ENCODE peak calls at places on chromosomes 5 and 9, in eight cellular contexts. Y, U, M, V, P, G, I and B are unnamed samples.

GRCh38 chr5:59126665-59127354 is 543.9 kb downstream of the RAB3C start:
- DNase-seq in Y (no peak), U (no peak), M (no peak), V (no peak), P (no peak), G (peak; percentile 66), I (no peak), B (no peak)

GRCh38 chr5:160269017-160269416 is 39.7 kb downstream of the FABP6 start:
- DNase-seq in Y (no peak), U (peak; percentile 29), M (peak; percentile 37), V (peak; percentile 90), P (no peak), G (peak; percentile 68), I (peak; percentile 92), B (no peak)

GRCh38 chr5:150517272-150518152 is 9.6 kb downstream of the NDST1 start:
- DNase-seq in Y (no peak), U (peak; percentile 98), M (no peak), V (peak; percentile 59), P (no peak), G (peak; percentile 97), I (peak; percentile 64), B (no peak)

GRCh38 chr9:136773386-136774044 is 9.2 kb upstream of the LCN15 start:
- DNase-seq in Y (no peak), U (peak; percentile 27), M (no peak), V (no peak), P (no peak), G (no peak), I (no peak), B (no peak)

GRCh38 chr5:61357745-61358144 is 25.7 kb downstream of the ZSWIM6 start:
- DNase-seq in Y (no peak), U (no peak), M (no peak), V (no peak), P (no peak), G (no peak), I (no peak), B (no peak)

GRCh38 chr5:132829742-132830435 is 558 bp downstream of the SHROOM1 start:
- DNase-seq in Y (peak; percentile 96), U (peak; percentile 93), M (peak; percentile 74), V (peak; percentile 74), P (peak; percentile 30), G (peak; percentile 59), I (peak; percentile 82), B (peak; percentile 68)

GRCh38 chr9:89808076-89808701 is 203.4 kb downstream of the GADD45G start:
- DNase-seq in Y (peak; percentile 24), U (no peak), M (no peak), V (no peak), P (no peak), G (peak; percentile 15), I (no peak), B (no peak)

GRCh38 chr5:64165500-64166200 is at the start of gene RNF180:
- DNase-seq in Y (peak; percentile 57), U (peak; percentile 56), M (peak; percentile 24), V (peak; percentile 56), P (no peak), G (peak; percentile 51), I (peak; percentile 72), B (peak; percentile 46)

GRCh38 chr5:76403963-76404693 is 1.0 kb downstream of the IQGAP2 start:
- DNase-seq in Y (peak; percentile 66), U (peak; percentile 80), M (no peak), V (peak; percentile 19), P (no peak), G (no peak), I (peak; percentile 28), B (no peak)

GRCh38 chr9:109632817-109633216 is 134.7 kb upstream of the PTPN3 start:
- DNase-seq in Y (no peak), U (no peak), M (no peak), V (no peak), P (no peak), G (no peak), I (no peak), B (no peak)

GRCh38 chr5:167514461-167514860 is 777.0 kb upstream of the WWC1 start:
- DNase-seq in Y (no peak), U (no peak), M (no peak), V (no peak), P (no peak), G (no peak), I (no peak), B (no peak)

GRCh38 chr9:33818167-33818831 is 1.3 kb downstream of the UBE2R2 start:
- DNase-seq in Y (peak; percentile 41), U (peak; percentile 3), M (no peak), V (peak; percentile 52), P (no peak), G (no peak), I (no peak), B (no peak)

GRCh38 chr9:78363221-78363620 is 66.3 kb downstream of the PSAT1 start:
- DNase-seq in Y (no peak), U (no peak), M (no peak), V (no peak), P (no peak), G (peak; percentile 43), I (no peak), B (no peak)

GRCh38 chr9:20753761-20754160 is 69.7 kb downstream of the FOCAD start:
- DNase-seq in Y (no peak), U (no peak), M (no peak), V (no peak), P (no peak), G (peak; percentile 70), I (no peak), B (no peak)

GRCh38 chr5:159156839-159157238 is 52.5 kb downstream of the RNF145 start:
- DNase-seq in Y (peak; percentile 68), U (peak; percentile 58), M (no peak), V (no peak), P (peak; percentile 32), G (peak; percentile 64), I (no peak), B (peak; percentile 18)

GRCh38 chr5:161535762-161536161 is 10.8 kb downstream of the GABRB2 start:
- DNase-seq in Y (no peak), U (no peak), M (no peak), V (no peak), P (no peak), G (no peak), I (no peak), B (no peak)

GRCh38 chr9:16202913-16203734 is 650.3 kb downstream of the CCDC171 start:
- DNase-seq in Y (no peak), U (no peak), M (no peak), V (no peak), P (no peak), G (peak; percentile 98), I (no peak), B (no peak)

GRCh38 chr5:14186132-14186830 is 43.1 kb downstream of the TRIO start:
- DNase-seq in Y (no peak), U (no peak), M (no peak), V (no peak), P (peak; percentile 83), G (peak; percentile 89), I (no peak), B (no peak)

GRCh38 chr9:137134191-137134590 is 4.8 kb upstream of the GRIN1 start:
- DNase-seq in Y (no peak), U (no peak), M (no peak), V (no peak), P (no peak), G (no peak), I (no peak), B (no peak)

GRCh38 chr5:40406426-40407211 is 273.1 kb upstream of the PTGER4 start:
- DNase-seq in Y (no peak), U (no peak), M (no peak), V (no peak), P (no peak), G (no peak), I (no peak), B (no peak)

DNA sequence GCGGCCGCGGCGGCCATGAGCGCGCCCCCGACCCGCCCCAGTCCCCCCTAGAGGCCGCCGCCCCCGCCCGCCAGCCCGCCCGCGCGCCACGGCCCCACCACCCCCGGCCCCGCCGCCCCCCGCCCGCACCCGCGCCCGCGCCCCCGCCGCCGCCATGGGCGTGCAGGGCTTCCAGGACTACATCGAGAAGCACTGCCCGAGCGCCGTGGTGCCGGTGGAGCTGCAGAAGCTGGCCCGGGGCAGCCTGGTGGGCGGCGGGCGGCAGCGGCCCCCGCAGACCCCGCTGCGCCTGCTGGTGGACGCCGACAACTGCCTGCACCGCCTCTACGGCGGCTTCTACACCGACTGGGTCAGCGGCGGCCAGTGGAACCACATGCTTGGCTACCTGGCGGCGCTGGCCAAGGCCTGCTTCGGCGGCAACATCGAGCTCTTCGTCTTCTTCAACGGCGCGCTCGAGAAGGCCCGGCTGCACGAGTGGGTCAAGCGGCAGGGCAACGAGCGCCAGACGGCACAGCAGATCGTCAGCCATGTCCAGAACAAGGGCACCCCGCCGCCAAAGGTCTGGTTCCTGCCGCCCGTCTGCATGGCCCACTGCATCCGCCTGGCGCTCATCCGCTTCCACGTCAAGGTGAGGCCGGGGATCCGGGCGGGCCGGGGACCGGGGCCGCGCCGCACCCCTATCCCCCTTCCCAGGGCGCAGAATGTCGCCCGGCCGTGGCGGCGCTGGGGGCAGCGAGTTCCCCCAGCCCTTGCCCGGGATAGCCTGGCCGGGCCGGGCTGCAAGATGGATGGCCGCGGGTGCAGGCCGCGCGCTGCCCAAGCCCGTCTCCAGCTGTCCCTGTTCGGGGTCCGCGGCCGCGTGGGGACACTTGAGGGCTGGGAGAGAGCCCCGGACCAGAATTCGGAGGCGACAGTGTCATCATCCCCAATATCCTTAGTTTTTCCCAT is 551 bp downstream of the FAM120A start:
- DNase-seq in Y (peak; percentile 55), U (peak; percentile 20), M (no peak), V (peak; percentile 55), P (no peak), G (peak; percentile 61), I (peak; percentile 51), B (peak; percentile 40)
- TF ChIP-seq CTCF in Y (no peak), U (no peak), M (no peak), V (peak; percentile 42), P (no peak), G (no peak), I (no peak), B (peak; percentile 43)

GRCh38 chr9:100639851-100640250 is 62.0 kb downstream of the CAVIN4 start:
- DNase-seq in Y (no peak), U (no peak), M (no peak), V (no peak), P (no peak), G (no peak), I (no peak), B (no peak)

GRCh38 chr9:100641166-100641565 is 63.3 kb downstream of the CAVIN4 start:
- DNase-seq in Y (no peak), U (no peak), M (no peak), V (no peak), P (no peak), G (no peak), I (no peak), B (no peak)

GRCh38 chr9:100637787-100638186 is 59.9 kb downstream of the CAVIN4 start:
- DNase-seq in Y (no peak), U (peak; percentile 2), M (no peak), V (no peak), P (no peak), G (no peak), I (no peak), B (peak; percentile 37)
- TF ChIP-seq CTCF in Y (no peak), U (no peak), M (no peak), V (no peak), P (no peak), G (no peak), I (no peak), B (peak; percentile 34)

GRCh38 chr5:141547488-141547887 is 58.6 kb downstream of the PCDHGC5 start:
- DNase-seq in Y (no peak), U (no peak), M (no peak), V (no peak), P (no peak), G (peak; percentile 44), I (no peak), B (no peak)
- TF ChIP-seq CTCF in Y (no peak), U (no peak), M (no peak), V (no peak), P (no peak), G (no peak), I (no peak), B (no peak)

GRCh38 chr5:123367739-123368138 is 55.5 kb downstream of the CEP120 start:
- DNase-seq in Y (no peak), U (no peak), M (no peak), V (no peak), P (no peak), G (peak; percentile 10), I (no peak), B (no peak)
- TF ChIP-seq CTCF in Y (no peak), U (peak; percentile 30), M (peak; percentile 39), V (peak; percentile 40), P (peak; percentile 36), G (peak; percentile 29), I (peak; percentile 20), B (peak; percentile 63)